ENCODE peak calls at places on chromosomes 1 and 21, in four cellular contexts. O is astrocyte, Q is WTC11, H is osteocyte. D is an unnamed sample.

GRCh38 chr1:180235077-180235501 is 5.0 kb downstream of the LHX4 start:
- DNase-seq in H (no peak), Q (peak), O (no peak), D (no peak)

GRCh38 chr1:180178511-180179161 is 24.0 kb downstream of the QSOX1 start:
- DNase-seq in Q (peak), H (no peak), O (no peak), D (no peak)

GRCh38 chr1:196181594-196181878 is 426.7 kb downstream of the KCNT2 start:
- DNase-seq in H (no peak), O (no peak), Q (no peak), D (no peak)

GRCh38 chr1:213201380-213202155 is 150.5 kb downstream of the RPS6KC1 start:
- DNase-seq in Q (no peak), H (no peak), O (no peak), D (no peak)

GRCh38 chr1:110686188-110686587 is 11.4 kb upstream of the KCNA3 start:
- DNase-seq in H (no peak), Q (no peak), O (no peak), D (no peak)

GRCh38 chr1:157154940-157155514 is 16.8 kb upstream of the ETV3 start:
- DNase-seq in H (no peak), O (no peak), Q (no peak), D (peak)

GRCh38 chr1:25612421-25612820 is 4.2 kb upstream of the MAN1C1 start:
- DNase-seq in H (no peak), O (no peak), Q (no peak), D (no peak)

GRCh38 chr1:8660455-8660854 is 157.0 kb downstream of the RERE start:
- DNase-seq in O (peak), Q (no peak), H (no peak), D (peak)

GRCh38 chr1:230568676-230569075 is 73.6 kb upstream of the COG2 start:
- DNase-seq in O (no peak), H (no peak), Q (no peak), D (no peak)

GRCh38 chr21:26961704-26962103 is 5.2 kb downstream of the ADAMTS5 start:
- DNase-seq in H (no peak), Q (peak), O (no peak), D (no peak)

GRCh38 chr21:39180429-39181019 is 2.7 kb downstream of the PSMG1 start:
- DNase-seq in H (no peak), O (no peak), Q (no peak), D (no peak)

GRCh38 chr1:193355654-193356053 is 169.2 kb upstream of the B3GALT2 start:
- DNase-seq in O (no peak), Q (no peak), H (no peak), D (no peak)

GRCh38 chr21:45403133-45403824 is 1.7 kb upstream of the COL18A1 start:
- DNase-seq in H (no peak), Q (no peak), O (no peak), D (no peak)

GRCh38 chr1:33173091-33173490 is 8.8 kb downstream of the TRIM62 start:
- DNase-seq in Q (no peak), H (no peak), O (no peak), D (no peak)

GRCh38 chr1:15848929-15849774 is 1.6 kb downstream of the SPEN start:
- DNase-seq in O (peak), H (peak), Q (peak), D (peak)

GRCh38 chr1:205709059-205709398 is 28.7 kb upstream of the SLC45A3 start:
- DNase-seq in H (no peak), Q (no peak), O (peak), D (no peak)

GRCh38 chr1:93629101-93630059 is 52.3 kb downstream of the BCAR3 start:
- DNase-seq in H (peak), Q (no peak), O (peak), D (no peak)

GRCh38 chr21:46622226-46622625 is 13.2 kb upstream of the PRMT2 start:
- DNase-seq in O (no peak), Q (no peak), H (peak), D (no peak)

GRCh38 chr1:31769720-31770390 is 5.7 kb upstream of the ADGRB2 start:
- DNase-seq in H (no peak), Q (no peak), O (no peak), D (no peak)

GRCh38 chr1:30449003-30449402 is 274.4 kb downstream of the MATN1 start:
- DNase-seq in Q (no peak), H (no peak), O (no peak), D (no peak)

DNA sequence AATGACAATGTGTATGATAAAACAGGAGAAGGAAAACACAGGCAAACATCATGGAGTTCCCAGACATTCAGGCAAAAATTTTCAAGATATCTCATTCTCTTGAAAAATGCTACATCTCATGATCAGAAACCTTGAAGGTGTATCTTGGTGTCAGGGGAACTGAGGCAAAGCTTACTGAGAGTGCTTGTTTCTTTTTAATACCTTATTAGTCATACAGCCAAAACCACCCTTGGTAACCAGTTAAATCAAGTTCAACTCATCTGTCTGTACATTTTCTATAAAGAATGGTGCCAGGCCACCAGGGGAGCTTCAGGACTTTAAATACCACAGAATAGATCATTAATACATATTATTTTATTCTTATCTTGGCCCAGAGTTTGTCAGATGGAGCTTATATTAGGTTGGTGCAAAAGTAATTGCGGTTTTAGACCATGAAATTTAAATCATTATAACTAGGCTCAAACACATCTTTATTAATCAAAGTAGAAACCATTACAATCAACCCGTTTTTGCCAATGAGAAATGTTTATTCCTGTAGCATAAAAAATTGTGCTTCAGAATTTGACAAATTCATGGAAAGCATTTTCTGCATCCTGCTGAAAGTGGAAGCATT is 1036.0 kb downstream of the AMY1C start:
- DNase-seq in O (no peak), H (no peak), Q (no peak), D (no peak)
- TF ChIP-seq CTCF in O (no peak), H (no peak), Q (no peak), D (no peak)

DNA sequence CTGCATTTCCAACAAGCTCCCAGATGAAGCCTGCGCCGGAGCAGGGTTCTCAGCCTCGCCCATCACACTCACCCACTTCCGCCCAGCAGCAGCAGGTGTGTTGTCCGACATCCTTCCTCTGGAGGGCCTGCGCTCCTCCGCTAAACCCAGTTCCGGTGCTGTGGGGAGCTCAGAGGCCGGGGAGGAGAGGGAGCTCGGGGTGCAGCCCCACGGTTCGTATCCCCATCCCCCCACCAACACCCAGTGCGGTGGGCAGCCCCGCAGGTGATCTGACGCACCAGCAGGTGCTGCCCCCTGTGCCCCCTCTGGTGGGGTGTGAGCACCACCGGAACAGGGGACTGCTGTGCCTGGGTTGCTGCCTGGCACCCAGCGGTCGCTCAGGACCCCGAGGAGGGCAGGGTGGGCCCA is 3.4 kb upstream of the PEX10 start:
- DNase-seq in O (no peak), H (no peak), Q (no peak), D (no peak)
- TF ChIP-seq CTCF in O (no peak), H (no peak), Q (no peak), D (no peak)

GRCh38 chr1:96538001-96538649 is 183.5 kb upstream of the PTBP2 start:
- DNase-seq in O (peak), Q (no peak), H (no peak), D (no peak)
- TF ChIP-seq CTCF in O (no peak), Q (no peak), H (no peak), D (no peak)

DNA sequence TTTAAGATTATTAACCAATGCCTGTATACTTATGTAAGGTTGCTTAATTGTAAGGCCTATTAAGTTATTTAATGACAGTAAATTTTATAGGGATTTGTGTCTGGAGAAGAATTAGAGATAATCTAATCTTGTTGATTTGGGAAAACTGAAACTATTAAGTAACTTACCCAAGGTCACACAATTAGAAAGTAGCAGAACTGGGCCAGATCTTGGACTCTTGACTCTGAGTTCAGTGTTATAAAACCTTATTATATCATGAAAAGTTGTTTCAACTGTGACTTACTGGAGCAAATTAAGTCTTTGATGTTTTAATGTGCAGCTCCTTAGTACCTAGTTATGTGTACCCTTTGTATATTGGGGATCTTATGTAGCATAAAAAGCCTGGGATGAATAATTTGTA is 38.6 kb downstream of the CAMTA1 start:
- DNase-seq in H (no peak), O (no peak), Q (no peak), D (no peak)
- TF ChIP-seq CTCF in H (no peak), O (no peak), Q (no peak), D (no peak)

GRCh38 chr1:154741747-154742495 is 128.2 kb downstream of the KCNN3 start:
- DNase-seq in H (no peak), O (peak), Q (peak), D (no peak)
- TF ChIP-seq CTCF in H (no peak), O (no peak), Q (peak), D (no peak)

GRCh38 chr1:43704838-43705237 is 2.5 kb upstream of the ST3GAL3 start:
- DNase-seq in O (peak), H (no peak), Q (no peak), D (no peak)
- TF ChIP-seq CTCF in O (peak), H (no peak), Q (no peak), D (no peak)

GRCh38 chr1:188778578-188778977 is 1699.1 kb downstream of the BRINP3 start:
- DNase-seq in O (peak), H (no peak), Q (no peak), D (no peak)

GRCh38 chr1:188782220-188782841 is 1695.3 kb downstream of the BRINP3 start:
- DNase-seq in H (no peak), O (peak), Q (peak), D (no peak)
- TF ChIP-seq CTCF in H (peak), O (peak), Q (peak), D (no peak)

GRCh38 chr1:150272379-150272840 is at the start of gene C1orf54:
- DNase-seq in O (peak), Q (peak), H (peak), D (no peak)
- TF ChIP-seq CTCF in O (no peak), Q (no peak), H (peak), D (no peak)

D was measured in CD14-positive monocyte.